ENCODE peak calls at places on chromosomes 3 and 15, in ten cellular contexts. J is endothelial cell; I is GM06990; C is cardiac fibroblast; A is stimulated activated CD8-positive, alpha-beta memory T cell treated with anti-CD3 and anti-CD28 coated beads, Interleukin-15, amount 100 ng/mL, for 24 hours; G is BJ; X is mesothelial cell of epicardium; F is ureter; B is GM20000; N is GM04504. E is an unnamed sample.

GRCh38 chr3:15551902-15552301 is 30.4 kb upstream of the COLQ start:
- DNase-seq in J (no peak), X (no peak), G (no peak), N (no peak), I (no peak), A (no peak), B (no peak), F (no peak), C (no peak), E (no peak)

GRCh38 chr3:10411598-10412332 is 90.9 kb upstream of the SEC13 start:
- DNase-seq in G (no peak), I (no peak), A (no peak), N (no peak), F (no peak), J (no peak), B (no peak), C (no peak), X (no peak), E (no peak)

GRCh38 chr3:31767920-31768319 is 213.1 kb downstream of the OSBPL10 start:
- DNase-seq in N (no peak), F (no peak), J (no peak), I (no peak), C (no peak), X (no peak), A (no peak), B (no peak), G (no peak), E (no peak)

GRCh38 chr3:42169579-42169978 is 78.4 kb downstream of the TRAK1 start:
- DNase-seq in A (no peak), C (no peak), J (no peak), F (no peak), G (no peak), B (no peak), X (no peak), I (no peak), N (no peak), E (no peak)

GRCh38 chr15:99433757-99434211 is 132.0 kb upstream of the MEF2A start:
- DNase-seq in F (peak), G (no peak), A (no peak), N (no peak), C (no peak), I (no peak), X (no peak), B (no peak), J (no peak), E (no peak)

GRCh38 chr15:60471314-60471713 is 7.6 kb downstream of the ICE2 start:
- DNase-seq in G (no peak), B (no peak), N (no peak), F (no peak), A (no peak), C (no peak), I (no peak), J (no peak), X (no peak), E (no peak)

GRCh38 chr3:42815826-42816225 is 6.6 kb downstream of the ACKR2 start:
- DNase-seq in F (no peak), A (no peak), C (no peak), N (no peak), J (no peak), G (no peak), I (no peak), B (no peak), X (no peak), E (no peak)

GRCh38 chr15:79283252-79284048 is 928 bp downstream of the ANKRD34C start:
- DNase-seq in N (peak), F (no peak), A (no peak), J (peak), I (peak), X (peak), G (no peak), C (peak), B (peak), E (peak)

GRCh38 chr3:67334588-67334987 is 319.8 kb downstream of the SUCLG2 start:
- DNase-seq in C (no peak), N (no peak), G (no peak), A (no peak), I (no peak), J (no peak), F (no peak), B (no peak), X (no peak), E (no peak)

GRCh38 chr15:74180689-74181602 is 7.4 kb downstream of the ISLR start:
- DNase-seq in A (no peak), J (no peak), N (no peak), B (no peak), I (peak), G (no peak), F (no peak), C (no peak), X (no peak), E (no peak)

GRCh38 chr3:40915346-40915865 is 283.9 kb upstream of the CTNNB1 start:
- DNase-seq in J (no peak), I (no peak), N (no peak), F (no peak), A (no peak), B (no peak), X (no peak), C (no peak), G (no peak), E (no peak)

GRCh38 chr15:57100136-57100539 is 181.7 kb downstream of the TCF12 start:
- DNase-seq in A (no peak), I (peak), X (no peak), G (no peak), B (no peak), F (no peak), J (no peak), N (no peak), C (no peak), E (no peak)

GRCh38 chr3:46664971-46665762 is 28.3 kb downstream of the ALS2CL start:
- DNase-seq in J (no peak), I (no peak), F (peak), B (no peak), N (no peak), A (no peak), G (no peak), C (no peak), X (peak), E (no peak)

GRCh38 chr15:76151599-76151974 is 91.8 kb downstream of the TMEM266 start:
- DNase-seq in C (no peak), X (no peak), B (no peak), A (no peak), I (no peak), N (no peak), F (no peak), J (no peak), G (no peak), E (no peak)

GRCh38 chr3:133479895-133480669 is 80.2 kb downstream of the BFSP2 start:
- DNase-seq in A (no peak), C (no peak), B (peak), X (no peak), N (no peak), G (no peak), J (no peak), F (no peak), I (no peak), E (no peak)

GRCh38 chr15:51672100-51672731 is 9.1 kb upstream of the SCG3 start:
- DNase-seq in F (no peak), I (no peak), G (no peak), C (no peak), A (no peak), B (no peak), J (no peak), N (no peak), X (no peak), E (no peak)

GRCh38 chr3:141337523-141337854 is 30.8 kb upstream of the ZBTB38 start:
- DNase-seq in B (no peak), J (no peak), C (no peak), G (no peak), F (no peak), X (no peak), A (no peak), I (no peak), N (no peak), E (no peak)

GRCh38 chr3:127258733-127259132 is 29.1 kb downstream of the PRR20G start:
- DNase-seq in C (no peak), F (no peak), J (no peak), I (no peak), G (no peak), N (no peak), B (no peak), X (no peak), A (no peak), E (no peak)

GRCh38 chr15:55630921-55631320 is 42.8 kb upstream of the PYGO1 start:
- DNase-seq in N (no peak), G (no peak), X (no peak), J (no peak), C (no peak), F (no peak), B (no peak), I (no peak), A (no peak), E (no peak)

GRCh38 chr15:54719325-54719724 is 477.4 kb downstream of the RSL24D1 start:
- DNase-seq in C (no peak), I (no peak), F (no peak), N (no peak), J (no peak), X (no peak), B (no peak), A (no peak), G (no peak), E (no peak)

GRCh38 chr3:116777181-116777840 is 67.7 kb downstream of the TUSC7 start:
- DNase-seq in B (no peak), X (no peak), A (no peak), C (no peak), J (no peak), N (no peak), I (no peak), G (no peak), F (no peak), E (no peak)

GRCh38 chr3:78497025-78497424 is 1270.8 kb downstream of the ROBO1 start:
- DNase-seq in C (no peak), F (no peak), J (no peak), X (no peak), I (no peak), N (no peak), A (no peak), G (no peak), B (no peak), E (no peak)

E was measured in stromal cell of bone marrow.